ENCODE peak calls at places on chromosomes 12 and 14, in seven cellular contexts. P is sigmoid colon, E is transverse colon, V is K562, K is stomach, H is HCT116, C is vagina. X is an unnamed sample. For H3K4me1, the result is how much of the 10 kb centered on the place peaks cover.

GRCh38 chr12:106753526-106753925 is 21.0 kb upstream of the RIC8B start:
- DNase-seq in P (no peak), E (peak), V (no peak), K (peak), H (no peak), C (no peak), X (no peak)

GRCh38 chr12:101925352-101925751 is 48.0 kb downstream of the DRAM1 start:
- DNase-seq in P (peak), E (peak), V (no peak), K (peak), H (no peak), C (peak), X (peak)

GRCh38 chr12:26271889-26272492 is 76.6 kb downstream of the SSPN start:
- DNase-seq in P (peak), E (peak), V (no peak), K (peak), H (no peak), C (peak), X (peak)

GRCh38 chr12:78392918-78393317 is 471.7 kb upstream of the SYT1 start:
- DNase-seq in P (no peak), E (no peak), V (no peak), K (no peak), H (no peak), C (no peak), X (no peak)

GRCh38 chr12:6461401-6462233 is 8.9 kb downstream of the VAMP1 start:
- DNase-seq in P (peak), E (peak), V (no peak), K (peak), H (no peak), C (no peak), X (peak)

GRCh38 chr12:104197264-104197663 is 18.3 kb upstream of the TXNRD1 start:
- DNase-seq in P (no peak), E (no peak), V (no peak), K (no peak), H (no peak), C (no peak), X (no peak)

GRCh38 chr12:122013792-122014590 is 7.7 kb upstream of the BCL7A start:
- DNase-seq in P (no peak), E (no peak), V (no peak), K (no peak), H (no peak), C (no peak), X (no peak)

GRCh38 chr14:68512088-68512487 is 280.8 kb downstream of the ZFP36L1 start:
- DNase-seq in P (no peak), E (no peak), V (no peak), K (no peak), H (no peak), C (peak), X (no peak)

GRCh38 chr12:122023339-122024131 is 1.9 kb downstream of the BCL7A start:
- DNase-seq in P (peak), E (peak), V (peak), K (peak), H (peak), C (no peak), X (peak)

GRCh38 chr12:28248555-28249127 is 58.4 kb downstream of the CCDC91 start:
- DNase-seq in P (no peak), E (no peak), V (no peak), K (no peak), H (no peak), C (no peak), X (no peak)

GRCh38 chr12:76346236-76346635 is 2.0 kb downstream of the BBS10 start:
- DNase-seq in P (no peak), E (no peak), V (no peak), K (no peak), H (no peak), C (no peak), X (no peak)

GRCh38 chr14:104137297-104138097 is 890 bp upstream of the KIF26A start:
- DNase-seq in P (no peak), E (peak), V (peak), K (peak), H (no peak), C (no peak), X (peak)

GRCh38 chr12:21451529-21451928 is 14.1 kb downstream of the PYROXD1 start:
- DNase-seq in P (no peak), E (no peak), V (no peak), K (no peak), H (no peak), C (no peak), X (no peak)

GRCh38 chr12:93198086-93198485 is 179.6 kb upstream of the NUDT4 start:
- DNase-seq in P (no peak), E (no peak), V (no peak), K (no peak), H (peak), C (no peak), X (no peak)

GRCh38 chr14:91573894-91574837 is 64.1 kb upstream of the PPP4R3A start:
- DNase-seq in P (peak), E (peak), V (peak), K (peak), H (peak), C (no peak), X (peak)

GRCh38 chr12:109088818-109089217 is 4.5 kb downstream of the ALKBH2 start:
- DNase-seq in P (no peak), E (no peak), V (no peak), K (no peak), H (no peak), C (no peak), X (no peak)

GRCh38 chr12:45483571-45483970 is 245.9 kb upstream of the ARID2 start:
- DNase-seq in P (peak), E (no peak), V (no peak), K (no peak), H (no peak), C (no peak), X (no peak)

GRCh38 chr12:28961948-28962384 is 187.1 kb upstream of the FAR2 start:
- DNase-seq in P (no peak), E (no peak), V (no peak), K (no peak), H (no peak), C (no peak), X (no peak)

GRCh38 chr14:91681893-91682563 is 49.9 kb downstream of the CATSPERB start:
- DNase-seq in P (no peak), E (no peak), V (no peak), K (no peak), H (no peak), C (no peak), X (no peak)

GRCh38 chr12:110366474-110367208 is 36.9 kb downstream of the ANAPC7 start:
- DNase-seq in P (no peak), E (no peak), V (no peak), K (no peak), H (no peak), C (no peak), X (no peak)

GRCh38 chr12:108576660-108577234 is 14.4 kb downstream of the ISCU start:
- DNase-seq in P (no peak), E (peak), V (no peak), K (no peak), H (no peak), C (no peak), X (no peak)

GRCh38 chr12:117836999-117837736 is 131.6 kb downstream of the KSR2 start:
- DNase-seq in P (peak), E (peak), V (peak), K (peak), H (peak), C (no peak), X (peak)

GRCh38 chr12:85627584-85627983 is 208.6 kb downstream of the RASSF9 start:
- DNase-seq in P (no peak), E (no peak), V (no peak), K (no peak), H (no peak), C (no peak), X (no peak)
- TF ChIP-seq POLR2AphosphoS5 in P (no peak), E (no peak), V (no peak), K (no peak), H (no peak), C (no peak), X (no peak)

GRCh38 chr12:32541754-32542374 is 137.2 kb upstream of the DNM1L start:
- DNase-seq in P (no peak), E (no peak), V (no peak), K (no peak), H (no peak), C (no peak), X (no peak)

GRCh38 chr12:32546272-32546671 is 132.8 kb upstream of the DNM1L start:
- DNase-seq in P (no peak), E (no peak), V (no peak), K (no peak), H (no peak), C (no peak), X (no peak)

GRCh38 chr12:32545413-32545970 is 133.6 kb upstream of the DNM1L start:
- DNase-seq in P (no peak), E (no peak), V (no peak), K (no peak), H (no peak), C (no peak), X (peak)

GRCh38 chr12:32544893-32545292 is 134.2 kb upstream of the DNM1L start:
- DNase-seq in P (no peak), E (no peak), V (no peak), K (no peak), H (no peak), C (no peak), X (no peak)

DNA sequence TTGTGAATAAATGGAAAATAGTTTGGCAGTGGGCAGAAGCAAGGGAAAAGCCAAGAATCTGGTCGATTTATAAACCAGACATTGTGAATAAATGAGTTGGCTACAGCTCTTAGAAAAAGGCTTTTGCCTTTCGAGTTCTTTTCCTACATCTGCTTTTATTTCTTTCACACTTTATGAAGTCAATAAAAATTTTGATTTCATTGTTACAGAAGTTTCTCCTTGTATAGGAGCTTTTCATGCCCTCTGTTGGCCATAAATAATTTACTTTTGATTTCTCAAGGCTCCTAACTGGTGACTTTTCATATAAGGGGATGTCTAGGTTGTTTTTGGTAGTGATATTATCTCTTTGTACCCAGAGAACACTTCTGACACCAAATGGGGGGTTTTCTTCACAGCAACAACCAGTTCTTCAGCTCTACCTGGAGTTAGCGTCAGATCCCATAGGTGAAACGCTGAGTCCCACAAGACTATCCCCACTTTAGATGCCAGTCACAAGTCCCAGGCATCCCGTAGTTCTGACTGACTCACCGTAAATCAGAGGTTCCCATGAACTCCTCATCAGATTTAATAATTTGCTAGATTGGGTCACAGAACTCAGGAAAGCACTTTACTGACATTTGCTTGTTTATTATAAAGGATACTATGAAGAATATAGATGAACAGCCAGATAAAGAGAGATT is 136.4 kb upstream of the DNM1L start:
- DNase-seq in P (no peak), E (no peak), V (no peak), K (no peak), H (no peak), C (no peak), X (no peak)
- H3K4me1 ChIP-seq in P (under half), E (under half), V (under half), K (half or more), H (under half), C (half or more), X (under half)

DNA sequence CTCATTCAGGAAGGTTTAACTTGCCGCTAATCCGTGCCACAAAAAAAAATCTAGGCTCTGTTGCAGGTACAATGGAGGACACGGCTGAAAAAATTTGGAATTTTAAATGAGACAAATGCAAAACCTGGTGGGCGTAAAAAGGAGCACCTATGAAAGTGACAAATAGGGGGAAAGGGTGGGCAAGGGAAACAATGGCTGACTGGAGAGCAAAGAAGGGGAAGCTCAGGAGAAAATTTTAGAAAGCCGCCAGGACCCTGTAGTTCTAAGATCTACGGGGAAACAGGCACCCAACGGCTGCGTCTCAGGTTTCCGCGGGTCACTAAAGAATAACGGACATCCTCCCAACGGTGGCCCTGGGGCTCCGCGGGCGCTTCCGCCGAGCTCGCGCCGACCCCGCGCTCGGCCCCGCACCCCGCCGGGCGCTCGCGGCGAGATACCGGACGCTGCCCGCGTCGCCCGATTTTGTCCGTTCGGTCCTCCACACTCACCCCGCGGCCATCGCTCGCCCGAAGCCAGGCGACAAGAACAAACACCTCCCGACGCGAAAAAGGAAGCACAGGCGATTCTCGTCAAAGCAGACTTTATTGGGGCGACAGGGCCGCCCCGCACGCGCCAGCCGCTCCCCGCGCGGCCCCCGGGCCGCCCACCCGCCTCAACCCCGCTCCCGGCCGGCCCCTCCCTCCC is 1.1 kb upstream of the YY1 start:
- DNase-seq in P (peak), E (peak), V (no peak), K (peak), H (no peak), C (no peak), X (peak)
- TF ChIP-seq POLR2AphosphoS5 in P (no peak), E (no peak), V (peak), K (peak), H (no peak), C (no peak), X (no peak)

GRCh38 chr12:619346-619745 is 43.9 kb downstream of the NINJ2 start:
- DNase-seq in P (no peak), E (no peak), V (no peak), K (no peak), H (no peak), C (no peak), X (no peak)
- H3K4me1 ChIP-seq in P (under half), E (under half), V (under half), K (under half), H (under half), C (under half), X (half or more)

GRCh38 chr14:52961060-52961639 is 10.3 kb upstream of the FERMT2 start:
- DNase-seq in P (peak), E (peak), V (peak), K (peak), H (peak), C (no peak), X (peak)
- TF ChIP-seq POLR2AphosphoS5 in P (no peak), E (no peak), V (no peak), K (peak), H (no peak), C (no peak), X (no peak)

DNA sequence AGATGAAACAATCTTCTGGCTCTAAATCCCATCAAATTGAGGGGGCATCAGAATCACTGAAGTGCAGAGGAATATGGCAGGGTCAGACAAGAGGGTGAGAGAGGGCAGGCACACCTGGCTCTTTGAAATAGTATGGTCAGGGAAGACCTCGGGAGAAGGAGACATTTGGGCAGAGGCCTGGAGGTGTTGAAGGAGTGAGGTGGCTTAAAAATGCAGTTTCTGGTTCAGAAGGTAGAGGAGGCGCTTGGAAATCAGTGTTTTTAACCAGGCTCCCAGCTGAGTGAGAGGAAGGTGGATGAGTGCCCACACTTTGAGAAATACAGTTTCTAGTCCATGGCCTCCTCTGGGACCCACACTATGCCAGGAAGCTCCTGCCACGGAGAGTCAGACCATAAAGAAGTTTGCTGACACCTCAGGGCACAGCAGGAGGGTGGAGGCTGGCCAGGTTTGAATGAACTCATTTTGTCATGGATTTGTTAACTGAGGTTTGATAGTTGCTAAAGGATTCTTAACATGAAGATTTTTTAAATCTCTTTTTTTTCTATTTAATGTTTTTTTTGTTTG is 20.1 kb downstream of the NID2 start:
- DNase-seq in P (peak), E (no peak), V (no peak), K (no peak), H (no peak), C (no peak), X (no peak)
- H3K4me1 ChIP-seq in P (half or more), E (under half), V (under half), K (half or more), H (under half), C (under half), X (under half)

GRCh38 chr14:35337074-35337556 is 44.9 kb downstream of the PSMA6 start:
- DNase-seq in P (no peak), E (no peak), V (no peak), K (no peak), H (no peak), C (no peak), X (no peak)

GRCh38 chr14:35335388-35336092 is 43.4 kb downstream of the PSMA6 start:
- DNase-seq in P (peak), E (peak), V (no peak), K (peak), H (no peak), C (no peak), X (no peak)

GRCh38 chr14:35333797-35334743 is 41.9 kb downstream of the PSMA6 start:
- DNase-seq in P (no peak), E (no peak), V (no peak), K (no peak), H (no peak), C (no peak), X (peak)

GRCh38 chr14:35337557-35338255 is 45.5 kb downstream of the PSMA6 start:
- DNase-seq in P (no peak), E (no peak), V (no peak), K (no peak), H (no peak), C (no peak), X (peak)

DNA sequence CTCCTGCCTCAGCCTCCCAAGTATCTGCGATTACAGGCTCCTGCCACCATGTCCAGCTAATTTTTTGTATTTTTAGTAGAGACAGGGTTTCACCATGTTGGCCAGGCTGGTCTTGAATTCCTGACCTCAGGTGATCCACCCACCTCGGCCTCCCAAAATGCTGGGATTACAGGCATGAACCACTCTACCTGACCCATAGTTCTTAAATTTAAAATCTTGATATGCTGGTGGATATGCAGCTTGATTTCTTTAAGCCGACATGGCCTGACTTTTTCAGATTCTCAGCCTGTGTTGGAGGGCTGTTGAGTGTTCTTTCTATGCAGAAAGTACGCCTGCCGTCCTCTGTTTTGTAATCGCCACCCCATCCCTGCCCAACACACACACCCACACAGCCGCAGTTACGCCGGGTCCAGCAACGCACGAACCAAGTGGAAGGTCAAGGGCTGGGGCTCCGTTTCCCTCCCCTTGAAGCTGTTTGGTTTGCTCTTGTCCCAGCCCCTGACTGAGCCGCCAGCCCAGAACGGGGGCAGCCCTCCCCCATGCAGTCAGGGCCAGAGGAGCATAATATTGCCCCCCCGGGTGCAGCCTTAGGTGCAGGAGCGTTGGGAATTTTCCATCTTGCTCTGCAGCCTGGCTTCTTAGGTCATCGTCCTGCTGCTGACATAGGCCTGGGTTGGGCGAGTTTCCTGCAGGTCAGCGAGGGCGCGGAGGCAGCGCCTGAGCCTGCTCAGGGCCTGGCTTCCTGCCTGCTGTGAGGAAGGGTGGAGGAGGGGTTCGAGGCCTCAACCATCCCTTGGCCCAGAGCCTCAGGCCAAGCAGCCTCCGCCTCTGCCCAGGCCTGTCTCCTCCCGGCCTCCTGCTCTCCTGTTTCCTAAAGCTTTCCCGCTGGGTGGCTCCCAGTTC is 44.2 kb downstream of the PSMA6 start:
- DNase-seq in P (peak), E (peak), V (peak), K (peak), H (no peak), C (peak), X (peak)
- TF ChIP-seq POLR2AphosphoS5 in P (peak), E (peak), V (peak), K (peak), H (no peak), C (peak), X (peak)